ENCODE peak calls at places on chromosomes 16 and 17, in eight cellular contexts. One of them, this sample, is unnamed.

GRCh38 chr17:73591278-73592078 is 52.8 kb downstream of the SDK2 start:
- DNase-seq in activated CD4-positive, alpha-beta T cell treated with anti-CD3 and anti-CD28 coated beads for 48 hours: peak
- DNase-seq in SHP77 treated with DMSO at 0.1 percent for 48 hours: no peak
- DNase-seq in midbrain: no peak
- DNase-seq in stimulated activated CD8-positive, alpha-beta memory T cell treated with anti-CD3 and anti-CD28 coated beads, Interleukin-7, amount 100 ng/mL, for 1 hour: no peak
- DNase-seq in lower leg skin: no peak
- DNase-seq in fibroblast of mammary gland: no peak
- DNase-seq in Karpas-422: no peak
- DNase-seq in this sample: peak

GRCh38 chr16:79159650-79160049 is 440.9 kb downstream of the MAF start:
- DNase-seq in activated CD4-positive, alpha-beta T cell treated with anti-CD3 and anti-CD28 coated beads for 48 hours: no peak
- DNase-seq in Karpas-422: no peak
- DNase-seq in SHP77 treated with DMSO at 0.1 percent for 48 hours: no peak
- DNase-seq in lower leg skin: no peak
- DNase-seq in fibroblast of mammary gland: no peak
- DNase-seq in stimulated activated CD8-positive, alpha-beta memory T cell treated with anti-CD3 and anti-CD28 coated beads, Interleukin-7, amount 100 ng/mL, for 1 hour: no peak
- DNase-seq in midbrain: no peak
- DNase-seq in this sample: no peak

GRCh38 chr17:15398291-15398690 is 56.9 kb upstream of the TEKT3 start:
- DNase-seq in stimulated activated CD8-positive, alpha-beta memory T cell treated with anti-CD3 and anti-CD28 coated beads, Interleukin-7, amount 100 ng/mL, for 1 hour: no peak
- DNase-seq in Karpas-422: no peak
- DNase-seq in lower leg skin: no peak
- DNase-seq in SHP77 treated with DMSO at 0.1 percent for 48 hours: peak
- DNase-seq in activated CD4-positive, alpha-beta T cell treated with anti-CD3 and anti-CD28 coated beads for 48 hours: no peak
- DNase-seq in fibroblast of mammary gland: peak
- DNase-seq in midbrain: peak
- DNase-seq in this sample: no peak

GRCh38 chr17:80421381-80422090 is 6.6 kb downstream of the ENDOV start:
- DNase-seq in fibroblast of mammary gland: no peak
- DNase-seq in midbrain: no peak
- DNase-seq in SHP77 treated with DMSO at 0.1 percent for 48 hours: no peak
- DNase-seq in lower leg skin: no peak
- DNase-seq in activated CD4-positive, alpha-beta T cell treated with anti-CD3 and anti-CD28 coated beads for 48 hours: no peak
- DNase-seq in stimulated activated CD8-positive, alpha-beta memory T cell treated with anti-CD3 and anti-CD28 coated beads, Interleukin-7, amount 100 ng/mL, for 1 hour: no peak
- DNase-seq in Karpas-422: no peak
- DNase-seq in this sample: no peak

GRCh38 chr17:39679521-39680192 is 8.2 kb downstream of the PGAP3 start:
- DNase-seq in stimulated activated CD8-positive, alpha-beta memory T cell treated with anti-CD3 and anti-CD28 coated beads, Interleukin-7, amount 100 ng/mL, for 1 hour: no peak
- DNase-seq in activated CD4-positive, alpha-beta T cell treated with anti-CD3 and anti-CD28 coated beads for 48 hours: peak
- DNase-seq in SHP77 treated with DMSO at 0.1 percent for 48 hours: no peak
- DNase-seq in midbrain: no peak
- DNase-seq in fibroblast of mammary gland: no peak
- DNase-seq in lower leg skin: no peak
- DNase-seq in Karpas-422: no peak
- DNase-seq in this sample: no peak

GRCh38 chr16:67683767-67684166 is 17.2 kb downstream of the C16orf86 start:
- DNase-seq in activated CD4-positive, alpha-beta T cell treated with anti-CD3 and anti-CD28 coated beads for 48 hours: no peak
- DNase-seq in midbrain: no peak
- DNase-seq in stimulated activated CD8-positive, alpha-beta memory T cell treated with anti-CD3 and anti-CD28 coated beads, Interleukin-7, amount 100 ng/mL, for 1 hour: no peak
- DNase-seq in Karpas-422: no peak
- DNase-seq in SHP77 treated with DMSO at 0.1 percent for 48 hours: no peak
- DNase-seq in lower leg skin: no peak
- DNase-seq in fibroblast of mammary gland: no peak
- DNase-seq in this sample: no peak

GRCh38 chr17:6894206-6894528 is 62.6 kb upstream of the TEKT1 start:
- DNase-seq in midbrain: no peak
- DNase-seq in SHP77 treated with DMSO at 0.1 percent for 48 hours: no peak
- DNase-seq in activated CD4-positive, alpha-beta T cell treated with anti-CD3 and anti-CD28 coated beads for 48 hours: peak
- DNase-seq in stimulated activated CD8-positive, alpha-beta memory T cell treated with anti-CD3 and anti-CD28 coated beads, Interleukin-7, amount 100 ng/mL, for 1 hour: no peak
- DNase-seq in fibroblast of mammary gland: peak
- DNase-seq in lower leg skin: no peak
- DNase-seq in Karpas-422: peak
- DNase-seq in this sample: no peak

GRCh38 chr16:24198807-24199533 is 57.2 kb upstream of the CACNG3 start:
- DNase-seq in activated CD4-positive, alpha-beta T cell treated with anti-CD3 and anti-CD28 coated beads for 48 hours: no peak
- DNase-seq in stimulated activated CD8-positive, alpha-beta memory T cell treated with anti-CD3 and anti-CD28 coated beads, Interleukin-7, amount 100 ng/mL, for 1 hour: no peak
- DNase-seq in fibroblast of mammary gland: no peak
- DNase-seq in midbrain: no peak
- DNase-seq in SHP77 treated with DMSO at 0.1 percent for 48 hours: no peak
- DNase-seq in lower leg skin: no peak
- DNase-seq in Karpas-422: no peak
- DNase-seq in this sample: no peak

GRCh38 chr17:43880420-43880991 is 26.8 kb downstream of the MPP2 start:
- DNase-seq in SHP77 treated with DMSO at 0.1 percent for 48 hours: no peak
- DNase-seq in lower leg skin: no peak
- DNase-seq in Karpas-422: peak
- DNase-seq in activated CD4-positive, alpha-beta T cell treated with anti-CD3 and anti-CD28 coated beads for 48 hours: peak
- DNase-seq in stimulated activated CD8-positive, alpha-beta memory T cell treated with anti-CD3 and anti-CD28 coated beads, Interleukin-7, amount 100 ng/mL, for 1 hour: no peak
- DNase-seq in midbrain: no peak
- DNase-seq in fibroblast of mammary gland: no peak
- DNase-seq in this sample: peak

GRCh38 chr17:42518046-42518754 is 17.8 kb upstream of the NAGLU start:
- DNase-seq in activated CD4-positive, alpha-beta T cell treated with anti-CD3 and anti-CD28 coated beads for 48 hours: no peak
- DNase-seq in fibroblast of mammary gland: peak
- DNase-seq in Karpas-422: no peak
- DNase-seq in midbrain: no peak
- DNase-seq in SHP77 treated with DMSO at 0.1 percent for 48 hours: no peak
- DNase-seq in stimulated activated CD8-positive, alpha-beta memory T cell treated with anti-CD3 and anti-CD28 coated beads, Interleukin-7, amount 100 ng/mL, for 1 hour: no peak
- DNase-seq in lower leg skin: peak
- DNase-seq in this sample: no peak

GRCh38 chr16:79962962-79963361 is 362.4 kb upstream of the MAF start:
- DNase-seq in fibroblast of mammary gland: no peak
- DNase-seq in stimulated activated CD8-positive, alpha-beta memory T cell treated with anti-CD3 and anti-CD28 coated beads, Interleukin-7, amount 100 ng/mL, for 1 hour: no peak
- DNase-seq in SHP77 treated with DMSO at 0.1 percent for 48 hours: no peak
- DNase-seq in midbrain: no peak
- DNase-seq in activated CD4-positive, alpha-beta T cell treated with anti-CD3 and anti-CD28 coated beads for 48 hours: no peak
- DNase-seq in Karpas-422: no peak
- DNase-seq in lower leg skin: no peak
- DNase-seq in this sample: no peak

GRCh38 chr16:12868788-12869187 is 32.6 kb upstream of the SHISA9 start:
- DNase-seq in Karpas-422: no peak
- DNase-seq in fibroblast of mammary gland: no peak
- DNase-seq in lower leg skin: no peak
- DNase-seq in activated CD4-positive, alpha-beta T cell treated with anti-CD3 and anti-CD28 coated beads for 48 hours: no peak
- DNase-seq in SHP77 treated with DMSO at 0.1 percent for 48 hours: no peak
- DNase-seq in midbrain: no peak
- DNase-seq in stimulated activated CD8-positive, alpha-beta memory T cell treated with anti-CD3 and anti-CD28 coated beads, Interleukin-7, amount 100 ng/mL, for 1 hour: no peak
- DNase-seq in this sample: no peak

GRCh38 chr17:70544307-70544706 is 375.0 kb downstream of the KCNJ2 start:
- DNase-seq in lower leg skin: no peak
- DNase-seq in activated CD4-positive, alpha-beta T cell treated with anti-CD3 and anti-CD28 coated beads for 48 hours: no peak
- DNase-seq in SHP77 treated with DMSO at 0.1 percent for 48 hours: no peak
- DNase-seq in midbrain: no peak
- DNase-seq in fibroblast of mammary gland: no peak
- DNase-seq in Karpas-422: no peak
- DNase-seq in stimulated activated CD8-positive, alpha-beta memory T cell treated with anti-CD3 and anti-CD28 coated beads, Interleukin-7, amount 100 ng/mL, for 1 hour: no peak
- DNase-seq in this sample: no peak

GRCh38 chr16:29744541-29745101 is 1.2 kb downstream of the C16orf54 start:
- DNase-seq in stimulated activated CD8-positive, alpha-beta memory T cell treated with anti-CD3 and anti-CD28 coated beads, Interleukin-7, amount 100 ng/mL, for 1 hour: no peak
- DNase-seq in Karpas-422: no peak
- DNase-seq in fibroblast of mammary gland: no peak
- DNase-seq in midbrain: no peak
- DNase-seq in lower leg skin: no peak
- DNase-seq in activated CD4-positive, alpha-beta T cell treated with anti-CD3 and anti-CD28 coated beads for 48 hours: peak
- DNase-seq in SHP77 treated with DMSO at 0.1 percent for 48 hours: no peak
- DNase-seq in this sample: no peak

GRCh38 chr17:1709971-1710806 is at the start of gene TLCD2:
- DNase-seq in Karpas-422: no peak
- DNase-seq in activated CD4-positive, alpha-beta T cell treated with anti-CD3 and anti-CD28 coated beads for 48 hours: no peak
- DNase-seq in stimulated activated CD8-positive, alpha-beta memory T cell treated with anti-CD3 and anti-CD28 coated beads, Interleukin-7, amount 100 ng/mL, for 1 hour: no peak
- DNase-seq in SHP77 treated with DMSO at 0.1 percent for 48 hours: no peak
- DNase-seq in fibroblast of mammary gland: peak
- DNase-seq in midbrain: no peak
- DNase-seq in lower leg skin: no peak
- DNase-seq in this sample: no peak

GRCh38 chr16:71230122-71230845 is at the start of gene HYDIN:
- DNase-seq in activated CD4-positive, alpha-beta T cell treated with anti-CD3 and anti-CD28 coated beads for 48 hours: peak
- DNase-seq in lower leg skin: no peak
- DNase-seq in stimulated activated CD8-positive, alpha-beta memory T cell treated with anti-CD3 and anti-CD28 coated beads, Interleukin-7, amount 100 ng/mL, for 1 hour: no peak
- DNase-seq in fibroblast of mammary gland: peak
- DNase-seq in midbrain: peak
- DNase-seq in Karpas-422: no peak
- DNase-seq in SHP77 treated with DMSO at 0.1 percent for 48 hours: peak
- DNase-seq in this sample: no peak